ENCODE peak calls at places on chromosome 22, in six cellular contexts. E is activated CD4-positive, CD25-positive, alpha-beta regulatory T cell; M is Right ventricle myocardium inferior; D is activated CD4-positive, alpha-beta T cell treated with anti-CD3 and anti-CD28 coated beads for 24 hours; N is T-cell; X is KBM-7. T is an unnamed sample.

GRCh38 chr22:24728790-24729637 is 45.5 kb downstream of the PIWIL3 start:
- DNase-seq in E (no peak), M (peak), D (no peak), N (no peak), X (peak), T (no peak)

GRCh38 chr22:50445071-50445879 is 29.6 kb downstream of the SBF1 start:
- DNase-seq in E (no peak), M (peak), D (no peak), N (no peak), X (no peak), T (peak)

GRCh38 chr22:27113211-27114030 is 456.0 kb downstream of the MIAT start:
- DNase-seq in E (no peak), M (no peak), D (no peak), N (no peak), X (peak), T (no peak)

GRCh38 chr22:39469681-39470461 is 13.1 kb downstream of the MGAT3 start:
- DNase-seq in E (no peak), M (no peak), D (no peak), N (no peak), X (no peak), T (no peak)

GRCh38 chr22:49142281-49142680 is 685.4 kb downstream of the BRD1 start:
- DNase-seq in E (no peak), M (no peak), D (no peak), N (no peak), X (no peak), T (no peak)

GRCh38 chr22:40030757-40031092 is 36.0 kb downstream of the FAM83F start:
- DNase-seq in E (no peak), M (no peak), D (no peak), N (no peak), X (no peak), T (no peak)

GRCh38 chr22:37183432-37184379 is 4.3 kb downstream of the C1QTNF6 start:
- DNase-seq in E (no peak), M (peak), D (no peak), N (no peak), X (no peak), T (peak)

GRCh38 chr22:41435560-41435959 is 11.0 kb downstream of the TOB2 start:
- DNase-seq in E (no peak), M (no peak), D (no peak), N (no peak), X (no peak), T (no peak)

GRCh38 chr22:45984316-45984916 is 7.5 kb upstream of the WNT7B start:
- DNase-seq in E (no peak), M (no peak), D (no peak), N (no peak), X (no peak), T (no peak)

GRCh38 chr22:48949375-48950149 is 878.1 kb downstream of the BRD1 start:
- DNase-seq in E (no peak), M (no peak), D (no peak), N (no peak), X (no peak), T (no peak)

GRCh38 chr22:24989135-24989534 is 36.6 kb downstream of the KIAA1671 start:
- DNase-seq in E (no peak), M (no peak), D (no peak), N (no peak), X (no peak), T (no peak)

T was measured in kidney.